ENCODE peak calls at places on chromosomes 16 and 17, in four cellular contexts. U is T-helper 1 cell, D is nucleus accumbens, F is heart right ventricle. Q is an unnamed sample.

GRCh38 chr16:70796301-70796700 is 4.7 kb downstream of the VAC14 start:
- DNase-seq in U (no peak), D (no peak), F (no peak), Q (no peak)

GRCh38 chr16:74950511-74950910 is 34.4 kb downstream of the WDR59 start:
- DNase-seq in U (no peak), D (no peak), F (no peak), Q (no peak)

GRCh38 chr17:61489719-61490490 is 37.7 kb downstream of the TBX4 start:
- DNase-seq in U (no peak), D (no peak), F (no peak), Q (no peak)

GRCh38 chr17:79370126-79370525 is 240.7 kb downstream of the RBFOX3 start:
- DNase-seq in U (no peak), D (no peak), F (no peak), Q (no peak)

GRCh38 chr16:54780266-54780665 is 150.4 kb upstream of the IRX5 start:
- DNase-seq in U (no peak), D (no peak), F (no peak), Q (no peak)

GRCh38 chr16:48608871-48609452 is 1.0 kb downstream of the N4BP1 start:
- DNase-seq in U (no peak), D (no peak), F (no peak), Q (no peak)

GRCh38 chr17:63140255-63140654 is 174.2 kb downstream of the TANC2 start:
- DNase-seq in U (no peak), D (no peak), F (peak), Q (no peak)

GRCh38 chr17:68087851-68088250 is 52.3 kb downstream of the KPNA2 start:
- DNase-seq in U (no peak), D (no peak), F (no peak), Q (no peak)

GRCh38 chr16:342455-343213 is 9.9 kb downstream of the AXIN1 start:
- DNase-seq in U (no peak), D (no peak), F (no peak), Q (no peak)

GRCh38 chr17:21464611-21465021 is 88.5 kb downstream of the KCNJ12 start:
- DNase-seq in U (no peak), D (no peak), F (no peak), Q (no peak)

GRCh38 chr17:40346061-40346767 is 18.3 kb downstream of the GJD3 start:
- DNase-seq in U (no peak), D (no peak), F (no peak), Q (no peak)

GRCh38 chr17:8153957-8154607 is 1.9 kb upstream of the PER1 start:
- DNase-seq in U (peak), D (peak), F (peak), Q (peak)

GRCh38 chr17:49875690-49876089 is 27.8 kb upstream of the TAC4 start:
- DNase-seq in U (no peak), D (no peak), F (no peak), Q (no peak)

GRCh38 chr17:75073618-75074047 is 14.1 kb upstream of the SLC16A5 start:
- DNase-seq in U (no peak), D (no peak), F (no peak), Q (no peak)